ENCODE peak calls at places on chromosomes 4 and X, in four cellular contexts. C, U, Y and O are unnamed samples.

GRCh38 chr4:109588176-109588575 is 28.1 kb downstream of the MCUB start:
- DNase-seq in C (no peak), U (no peak), Y (no peak), O (no peak)

GRCh38 chr4:96003941-96004340 is 164.0 kb downstream of the PDHA2 start:
- DNase-seq in Y (no peak), U (peak; percentile 18), C (no peak), O (no peak)

GRCh38 chr4:188454573-188454972 is 315.3 kb downstream of the TRIML1 start:
- DNase-seq in C (no peak), Y (no peak), U (no peak), O (no peak)

GRCh38 chr4:125434136-125434535 is 119.4 kb downstream of the FAT4 start:
- DNase-seq in Y (no peak), C (no peak), U (peak; percentile 92), O (no peak)

GRCh38 chr4:85474818-85475630 is at the start of gene ARHGAP24:
- DNase-seq in C (peak; percentile 95), Y (peak; percentile 96), U (peak; percentile 99), O (peak; percentile 94)

GRCh38 chr4:82611982-82612381 is 50.2 kb upstream of the TMEM150C start:
- DNase-seq in U (no peak), C (no peak), Y (no peak), O (no peak)

GRCh38 chr4:76212851-76213414 is 691 bp downstream of the SCARB2 start:
- DNase-seq in U (no peak), Y (peak; percentile 14), C (no peak), O (no peak)

GRCh38 chr4:19301527-19301926 is 950.2 kb upstream of the SLIT2 start:
- DNase-seq in C (no peak), Y (peak; percentile 45), U (peak; percentile 6), O (no peak)

GRCh38 chr4:123444298-123444731 is 47.7 kb downstream of the SPRY1 start:
- DNase-seq in U (peak; percentile 94), Y (no peak), C (peak; percentile 84), O (peak; percentile 95)

GRCh38 chr4:75345436-75345835 is 168.8 kb downstream of the RCHY1 start:
- DNase-seq in C (no peak), Y (no peak), U (peak; percentile 46), O (no peak)

GRCh38 chr4:24979554-24979953 is 51.2 kb downstream of the LGI2 start:
- DNase-seq in Y (peak; percentile 32), C (peak; percentile 19), U (peak; percentile 87), O (peak; percentile 23)

GRCh38 chrX:43971966-43972961 is 926 bp downstream of the NDP start:
- DNase-seq in U (no peak), Y (peak; percentile 64), C (no peak), O (no peak)